ENCODE peak calls at places on chromosome 21, in six cellular contexts. P is effector memory CD4-positive, alpha-beta T cell; T is lower lobe of right lung; N is hepatocyte; K is lung; Z is cardiac muscle cell. J is an unnamed sample. For H3K9me3, the result is how much of the 10 kb centered on the place peaks cover.

GRCh38 chr21:15045017-15045416 is 19.8 kb downstream of the NRIP1 start:
- DNase-seq in P (no peak), T (no peak), N (no peak), K (no peak), Z (no peak), J (no peak)

GRCh38 chr21:29077651-29078090 is 4.2 kb upstream of the CCT8 start:
- DNase-seq in P (no peak), T (no peak), N (no peak), K (no peak), Z (peak), J (no peak)

GRCh38 chr21:29022141-29022540 is 2.3 kb upstream of the USP16 start:
- DNase-seq in P (no peak), T (no peak), N (no peak), K (no peak), Z (no peak), J (no peak)

GRCh38 chr21:45577806-45578801 is 35.9 kb upstream of the SLC19A1 start:
- DNase-seq in P (no peak), T (peak), N (peak), K (peak), Z (no peak), J (no peak)

GRCh38 chr21:17491716-17492414 is 21.0 kb upstream of the CXADR start:
- DNase-seq in P (no peak), T (no peak), N (peak), K (peak), Z (peak), J (no peak)

GRCh38 chr21:32207096-32207716 is 71.6 kb downstream of the MIS18A start:
- DNase-seq in P (no peak), T (no peak), N (no peak), K (peak), Z (no peak), J (no peak)

GRCh38 chr21:38352536-38353219 is 95.9 kb downstream of the KCNJ15 start:
- DNase-seq in P (no peak), T (peak), N (peak), K (peak), Z (peak), J (peak)

GRCh38 chr21:46157987-46158451 is 2.6 kb upstream of the FTCD start:
- DNase-seq in P (no peak), T (no peak), N (peak), K (no peak), Z (no peak), J (no peak)

GRCh38 chr21:46634966-46635323 is 529 bp upstream of the PRMT2 start:
- DNase-seq in P (no peak), T (peak), N (peak), K (peak), Z (peak), J (no peak)

GRCh38 chr21:42376338-42376982 is 10.1 kb upstream of the TFF1 start:
- DNase-seq in P (no peak), T (peak), N (no peak), K (no peak), Z (no peak), J (no peak)

GRCh38 chr21:34693192-34693810 is 24.5 kb downstream of the CLIC6 start:
- DNase-seq in P (peak), T (no peak), N (peak), K (peak), Z (peak), J (peak)

GRCh38 chr21:28016571-28016970 is 976.1 kb downstream of the LTN1 start:
- DNase-seq in P (no peak), T (no peak), N (no peak), K (no peak), Z (peak), J (no peak)

GRCh38 chr21:45910548-45911221 is 70.9 kb upstream of the COL6A1 start:
- DNase-seq in P (no peak), T (no peak), N (no peak), K (no peak), Z (no peak), J (no peak)

GRCh38 chr21:42737969-42738590 is 84.7 kb downstream of the PDE9A start:
- DNase-seq in P (no peak), T (peak), N (peak), K (peak), Z (peak), J (no peak)

GRCh38 chr21:41219498-41220207 is 51.7 kb downstream of the BACE2 start:
- DNase-seq in P (no peak), T (no peak), N (no peak), K (no peak), Z (no peak), J (no peak)

GRCh38 chr21:41217656-41218380 is 49.9 kb downstream of the BACE2 start:
- DNase-seq in P (no peak), T (no peak), N (peak), K (no peak), Z (peak), J (no peak)

GRCh38 chr21:41215856-41216408 is 48.0 kb downstream of the BACE2 start:
- DNase-seq in P (no peak), T (no peak), N (no peak), K (no peak), Z (no peak), J (no peak)

GRCh38 chr21:41213081-41213480 is 45.1 kb downstream of the BACE2 start:
- DNase-seq in P (no peak), T (no peak), N (no peak), K (no peak), Z (no peak), J (no peak)

GRCh38 chr21:41216486-41216885 is 48.5 kb downstream of the BACE2 start:
- DNase-seq in P (no peak), T (no peak), N (no peak), K (no peak), Z (peak), J (no peak)
- H3K9me3 ChIP-seq in P (under half), T (under half), N (under half), K (under half), Z (under half), J (under half)

DNA sequence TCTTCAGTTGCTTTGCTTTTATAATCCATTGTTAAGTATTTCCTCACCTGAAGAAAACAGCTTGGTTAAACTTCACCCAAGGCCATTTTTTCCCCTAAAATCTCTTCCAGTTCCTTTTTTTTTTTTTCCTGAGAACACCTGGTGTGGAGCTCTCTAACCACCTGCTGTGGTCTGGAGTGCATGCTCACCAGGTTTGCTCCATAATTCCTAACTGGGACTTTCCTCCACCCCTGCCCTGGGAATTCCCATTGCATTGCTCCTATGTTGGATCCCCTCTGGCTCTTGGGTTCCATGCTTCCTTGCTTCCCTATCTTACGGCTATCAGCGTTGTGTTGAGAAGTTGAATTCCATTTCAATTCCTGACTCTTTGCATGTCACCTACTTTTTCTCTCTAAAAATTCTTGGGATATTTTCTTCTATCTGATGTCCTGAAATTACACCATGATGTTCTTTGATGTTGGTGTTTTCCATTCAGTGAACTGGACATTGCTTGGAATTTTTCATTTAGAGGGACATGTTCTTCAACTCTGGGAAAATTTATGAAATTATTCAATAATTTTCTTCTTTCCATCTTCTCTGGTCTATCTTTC is 19.6 kb upstream of the DYRK1A start:
- DNase-seq in P (no peak), T (no peak), N (no peak), K (no peak), Z (no peak), J (no peak)
- H3K9me3 ChIP-seq in P (under half), T (under half), N (under half), K (under half), Z (under half), J (under half)

DNA sequence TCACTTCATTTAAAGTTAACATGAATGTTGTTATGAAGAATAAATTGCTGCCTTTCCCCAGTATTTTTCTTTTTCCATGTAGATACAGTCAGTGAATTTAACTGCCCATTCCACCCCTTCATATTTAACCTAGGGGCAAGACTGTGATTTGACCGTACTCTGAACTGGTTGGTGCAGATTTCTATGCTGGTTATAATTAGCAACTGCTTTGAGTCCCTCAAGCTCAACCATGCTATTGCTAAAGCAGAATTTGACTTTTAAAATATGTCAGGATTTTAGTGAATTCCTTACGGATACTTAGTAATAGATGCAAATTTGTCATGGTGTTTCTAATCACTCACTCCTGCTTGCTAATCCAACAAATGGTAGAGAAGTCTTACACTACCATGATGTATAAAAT is 57.2 kb downstream of the IGSF5 start:
- DNase-seq in P (no peak), T (no peak), N (no peak), K (no peak), Z (no peak), J (no peak)
- H3K9me3 ChIP-seq in P (under half), T (under half), N (under half), K (under half), Z (under half), J (under half)

DNA sequence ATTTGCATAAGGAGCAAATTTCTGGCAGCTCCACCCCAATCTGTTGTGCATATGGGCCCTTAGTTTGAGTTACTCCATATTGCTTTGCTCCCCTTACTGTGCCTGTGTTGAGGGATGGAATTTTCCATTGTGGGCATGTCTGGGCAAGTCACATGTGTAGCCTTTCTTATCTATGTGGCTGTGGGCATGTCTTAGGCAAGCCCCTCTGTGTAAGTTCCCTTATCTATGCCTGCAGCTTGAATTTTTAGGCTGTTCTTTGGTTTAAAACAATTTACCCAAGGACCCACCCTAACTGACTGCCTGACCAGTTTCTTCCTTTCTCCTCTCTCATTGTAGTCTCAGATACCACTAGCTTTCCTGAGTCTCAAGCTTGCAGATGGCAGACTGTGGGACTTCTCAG is 405.7 kb upstream of the NCAM2 start:
- DNase-seq in P (no peak), T (no peak), N (no peak), K (no peak), Z (no peak), J (no peak)
- H3K9me3 ChIP-seq in P (under half), T (under half), N (under half), K (under half), Z (under half), J (under half)

GRCh38 chr21:44490405-44490804 is 35.1 kb downstream of the LRRC3 start:
- DNase-seq in P (no peak), T (no peak), N (no peak), K (no peak), Z (no peak), J (no peak)
- H3K9me3 ChIP-seq in P (under half), T (under half), N (under half), K (under half), Z (under half), J (under half)

GRCh38 chr21:9772348-9772672 is 749.1 kb upstream of the TPTE start:
- DNase-seq in P (no peak), T (no peak), N (no peak), K (no peak), Z (no peak), J (no peak)
- H3K9me3 ChIP-seq in P (under half), T (under half), N (under half), K (under half), Z (under half), J (under half)

GRCh38 chr21:26404288-26404687 is 168.8 kb downstream of the CYYR1 start:
- DNase-seq in P (no peak), T (no peak), N (no peak), K (no peak), Z (no peak), J (no peak)
- H3K9me3 ChIP-seq in P (under half), T (under half), N (under half), K (under half), Z (under half), J (under half)

GRCh38 chr21:22609802-22610201 is 1611.6 kb downstream of the NCAM2 start:
- DNase-seq in P (no peak), T (no peak), N (no peak), K (no peak), Z (no peak), J (no peak)
- H3K9me3 ChIP-seq in P (under half), T (under half), N (under half), K (under half), Z (under half), J (under half)

GRCh38 chr21:20311388-20311787 is 686.8 kb upstream of the NCAM2 start:
- DNase-seq in P (no peak), T (no peak), N (no peak), K (no peak), Z (no peak), J (no peak)

GRCh38 chr21:20308586-20308985 is 689.6 kb upstream of the NCAM2 start:
- DNase-seq in P (no peak), T (no peak), N (no peak), K (no peak), Z (no peak), J (no peak)

GRCh38 chr21:20315044-20315443 is 683.2 kb upstream of the NCAM2 start:
- DNase-seq in P (no peak), T (no peak), N (no peak), K (no peak), Z (no peak), J (no peak)

GRCh38 chr21:20313013-20313412 is 685.2 kb upstream of the NCAM2 start:
- DNase-seq in P (no peak), T (no peak), N (no peak), K (no peak), Z (no peak), J (no peak)
- H3K9me3 ChIP-seq in P (under half), T (under half), N (under half), K (under half), Z (under half), J (under half)

GRCh38 chr21:39852021-39852721 is 15.1 kb upstream of the PCP4 start:
- DNase-seq in P (no peak), T (no peak), N (peak), K (no peak), Z (no peak), J (no peak)
- H3K9me3 ChIP-seq in P (under half), T (under half), N (under half), K (under half), Z (under half), J (under half)